ENCODE peak calls at places on chromosomes 13 and 19, in seven cellular contexts. U is fibroblast of gingiva, Y is brain microvascular endothelial cell, I is Peyer's patch, K is OCI-M1, M is WTC11, S is NCI-H460. C is an unnamed sample.

GRCh38 chr19:12783226-12783848 is 7.9 kb upstream of the JUNB start:
- DNase-seq in U (no peak), Y (no peak), I (no peak), K (peak), M (no peak), S (no peak), C (peak)

GRCh38 chr13:19646062-19646461 is 12.6 kb downstream of the MPHOSPH8 start:
- DNase-seq in U (no peak), Y (no peak), I (no peak), K (no peak), M (no peak), S (no peak), C (no peak)

GRCh38 chr19:45079063-45079910 is at the start of gene GEMIN7:
- DNase-seq in U (peak), Y (peak), I (peak), K (peak), M (peak), S (peak), C (peak)

GRCh38 chr13:100274942-100275506 is 186.1 kb downstream of the PCCA start:
- DNase-seq in U (no peak), Y (peak), I (no peak), K (no peak), M (no peak), S (no peak), C (peak)

GRCh38 chr13:73767191-73767741 is 366.9 kb downstream of the KLF12 start:
- DNase-seq in U (no peak), Y (no peak), I (no peak), K (no peak), M (peak), S (no peak), C (no peak)

GRCh38 chr19:49592486-49593232 is 1.7 kb downstream of the PRR12 start:
- DNase-seq in U (no peak), Y (no peak), I (no peak), K (peak), M (peak), S (no peak), C (peak)

GRCh38 chr19:1862424-1863307 is 713 bp downstream of the KLF16 start:
- DNase-seq in U (no peak), Y (no peak), I (no peak), K (peak), M (peak), S (no peak), C (peak)

GRCh38 chr13:26442541-26442940 is 114.9 kb upstream of the WASF3 start:
- DNase-seq in U (no peak), Y (no peak), I (no peak), K (no peak), M (no peak), S (no peak), C (no peak)

GRCh38 chr13:47033216-47033615 is 136.4 kb upstream of the HTR2A start:
- DNase-seq in U (peak), Y (peak), I (no peak), K (peak), M (no peak), S (no peak), C (no peak)

GRCh38 chr19:3249408-3249807 is 24.9 kb downstream of the CELF5 start:
- DNase-seq in U (no peak), Y (no peak), I (no peak), K (no peak), M (peak), S (no peak), C (peak)

GRCh38 chr19:31419871-31420430 is 70.7 kb upstream of the TSHZ3 start:
- DNase-seq in U (no peak), Y (no peak), I (no peak), K (no peak), M (peak), S (no peak), C (no peak)